ENCODE peak calls at places on chromosomes 2 and 18, in nine cellular contexts. One of them, this sample, is unnamed. For H3K79me2, the result is how much of the 10 kb centered on the place peaks cover.

GRCh38 chr2:205261631-205262030 is 420.7 kb upstream of the NRP2 start:
- DNase-seq in OCI-LY7: no peak
- DNase-seq in HCT116: no peak
- DNase-seq in SK-N-SH: no peak
- DNase-seq in PC-3: no peak
- DNase-seq in neural progenitor cell: no peak
- DNase-seq in hepatocyte: no peak
- DNase-seq in GM23338: no peak
- DNase-seq in MM.1S: no peak
- DNase-seq in this sample: no peak

GRCh38 chr2:125564471-125564870 is 1091.5 kb upstream of the GYPC start:
- DNase-seq in SK-N-SH: no peak
- DNase-seq in PC-3: no peak
- DNase-seq in HCT116: no peak
- DNase-seq in neural progenitor cell: no peak
- DNase-seq in GM23338: peak
- DNase-seq in hepatocyte: no peak
- DNase-seq in MM.1S: no peak
- DNase-seq in OCI-LY7: no peak
- DNase-seq in this sample: no peak

GRCh38 chr2:55585451-55586079 is 31.9 kb downstream of the PPP4R3B start:
- DNase-seq in neural progenitor cell: no peak
- DNase-seq in OCI-LY7: no peak
- DNase-seq in PC-3: peak
- DNase-seq in SK-N-SH: no peak
- DNase-seq in HCT116: no peak
- DNase-seq in GM23338: no peak
- DNase-seq in MM.1S: no peak
- DNase-seq in hepatocyte: no peak
- DNase-seq in this sample: peak

GRCh38 chr2:56107486-56107885 is 76.3 kb upstream of the CCDC85A start:
- DNase-seq in neural progenitor cell: no peak
- DNase-seq in SK-N-SH: no peak
- DNase-seq in HCT116: no peak
- DNase-seq in OCI-LY7: no peak
- DNase-seq in PC-3: no peak
- DNase-seq in GM23338: no peak
- DNase-seq in hepatocyte: no peak
- DNase-seq in MM.1S: no peak
- DNase-seq in this sample: no peak

GRCh38 chr2:38966006-38966405 is 76.3 kb downstream of the ARHGEF33 start:
- DNase-seq in SK-N-SH: no peak
- DNase-seq in hepatocyte: no peak
- DNase-seq in HCT116: no peak
- DNase-seq in OCI-LY7: no peak
- DNase-seq in PC-3: no peak
- DNase-seq in GM23338: no peak
- DNase-seq in MM.1S: no peak
- DNase-seq in neural progenitor cell: no peak
- DNase-seq in this sample: no peak

GRCh38 chr2:179837408-179837807 is 24.0 kb downstream of the ZNF385B start:
- DNase-seq in MM.1S: no peak
- DNase-seq in PC-3: peak
- DNase-seq in GM23338: no peak
- DNase-seq in neural progenitor cell: no peak
- DNase-seq in SK-N-SH: no peak
- DNase-seq in HCT116: no peak
- DNase-seq in OCI-LY7: no peak
- DNase-seq in hepatocyte: no peak
- DNase-seq in this sample: peak

GRCh38 chr18:13126966-13127598 is 91.5 kb upstream of the LDLRAD4 start:
- DNase-seq in hepatocyte: no peak
- DNase-seq in OCI-LY7: no peak
- DNase-seq in HCT116: no peak
- DNase-seq in neural progenitor cell: no peak
- DNase-seq in GM23338: no peak
- DNase-seq in SK-N-SH: no peak
- DNase-seq in MM.1S: no peak
- DNase-seq in PC-3: no peak
- DNase-seq in this sample: no peak

GRCh38 chr2:70767699-70768584 is at the start of gene ADD2:
- DNase-seq in HCT116: no peak
- DNase-seq in hepatocyte: peak
- DNase-seq in PC-3: peak
- DNase-seq in SK-N-SH: peak
- DNase-seq in MM.1S: peak
- DNase-seq in OCI-LY7: no peak
- DNase-seq in GM23338: peak
- DNase-seq in neural progenitor cell: peak
- DNase-seq in this sample: peak

GRCh38 chr2:209473930-209474419 is 50.1 kb downstream of the MAP2 start:
- DNase-seq in OCI-LY7: no peak
- DNase-seq in hepatocyte: peak
- DNase-seq in neural progenitor cell: no peak
- DNase-seq in GM23338: no peak
- DNase-seq in MM.1S: no peak
- DNase-seq in SK-N-SH: no peak
- DNase-seq in HCT116: peak
- DNase-seq in PC-3: peak
- DNase-seq in this sample: peak

DNA sequence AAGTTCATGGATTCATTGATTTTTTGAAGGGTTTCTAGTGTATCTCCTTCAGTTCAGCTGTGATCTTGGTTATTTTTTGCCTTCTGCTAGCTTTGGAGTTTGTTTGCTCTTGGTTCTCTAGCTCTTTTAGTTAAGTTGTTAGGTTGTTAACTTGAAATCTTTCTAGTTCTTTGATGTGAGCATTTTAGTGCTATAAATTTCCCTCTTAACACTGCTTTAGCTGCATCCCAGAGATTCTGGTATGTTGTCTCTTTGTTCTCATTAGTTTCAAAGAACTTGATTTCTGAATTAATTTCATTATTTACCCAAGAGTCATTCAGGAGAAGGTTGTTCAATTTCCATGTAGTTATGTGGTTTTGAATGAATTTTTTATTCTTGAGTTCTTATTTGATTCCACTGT is 210.6 kb downstream of the IRS1 start:
- DNase-seq in hepatocyte: no peak
- DNase-seq in MM.1S: no peak
- DNase-seq in GM23338: no peak
- DNase-seq in SK-N-SH: no peak
- DNase-seq in PC-3: no peak
- DNase-seq in OCI-LY7: no peak
- DNase-seq in neural progenitor cell: no peak
- DNase-seq in HCT116: no peak
- DNase-seq in this sample: no peak
- H3K79me2 ChIP-seq in hepatocyte: under half
- H3K79me2 ChIP-seq in MM.1S: under half
- H3K79me2 ChIP-seq in GM23338: under half
- H3K79me2 ChIP-seq in SK-N-SH: under half
- H3K79me2 ChIP-seq in PC-3: under half
- H3K79me2 ChIP-seq in OCI-LY7: under half
- H3K79me2 ChIP-seq in neural progenitor cell: under half
- H3K79me2 ChIP-seq in HCT116: under half
- H3K79me2 ChIP-seq in this sample: under half

GRCh38 chr18:80247403-80247916 is at the start of gene PARD6G:
- DNase-seq in GM23338: peak
- DNase-seq in HCT116: peak
- DNase-seq in MM.1S: peak
- DNase-seq in PC-3: peak
- DNase-seq in OCI-LY7: peak
- DNase-seq in SK-N-SH: peak
- DNase-seq in hepatocyte: peak
- DNase-seq in neural progenitor cell: peak
- DNase-seq in this sample: peak
- TF ChIP-seq EZH2phosphoT487 in GM23338: no peak
- TF ChIP-seq EZH2phosphoT487 in HCT116: no peak
- TF ChIP-seq EZH2phosphoT487 in MM.1S: no peak
- TF ChIP-seq EZH2phosphoT487 in PC-3: no peak
- TF ChIP-seq EZH2phosphoT487 in OCI-LY7: no peak
- TF ChIP-seq EZH2phosphoT487 in SK-N-SH: no peak
- TF ChIP-seq EZH2phosphoT487 in hepatocyte: no peak
- TF ChIP-seq EZH2phosphoT487 in neural progenitor cell: no peak
- TF ChIP-seq EZH2phosphoT487 in this sample: no peak

DNA sequence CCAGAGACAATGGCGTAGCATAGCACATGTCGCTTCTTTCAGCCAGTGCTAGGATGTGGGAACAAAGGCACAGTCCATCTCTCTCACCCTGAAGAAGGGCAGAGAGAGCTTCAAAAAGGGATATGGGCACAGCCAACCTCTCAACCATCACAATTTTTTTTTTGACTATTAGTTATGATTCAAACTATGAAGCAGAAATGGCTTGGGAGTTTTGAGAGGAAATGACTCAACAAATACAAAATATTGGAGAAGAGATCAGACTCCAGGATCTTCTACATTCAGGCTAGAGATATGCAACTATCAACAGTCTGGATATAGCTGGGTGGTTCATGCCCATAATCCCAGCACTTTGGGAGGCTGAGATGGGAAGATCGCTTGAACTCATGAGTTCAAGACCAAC is 109.1 kb downstream of the MCFD2 start:
- DNase-seq in GM23338: no peak
- DNase-seq in HCT116: no peak
- DNase-seq in hepatocyte: no peak
- DNase-seq in PC-3: peak
- DNase-seq in neural progenitor cell: no peak
- DNase-seq in OCI-LY7: no peak
- DNase-seq in SK-N-SH: peak
- DNase-seq in MM.1S: no peak
- DNase-seq in this sample: peak
- H3K79me2 ChIP-seq in GM23338: under half
- H3K79me2 ChIP-seq in HCT116: under half
- H3K79me2 ChIP-seq in hepatocyte: under half
- H3K79me2 ChIP-seq in PC-3: under half
- H3K79me2 ChIP-seq in neural progenitor cell: under half
- H3K79me2 ChIP-seq in OCI-LY7: under half
- H3K79me2 ChIP-seq in SK-N-SH: under half
- H3K79me2 ChIP-seq in MM.1S: under half
- H3K79me2 ChIP-seq in this sample: under half

GRCh38 chr18:51211552-51211951 is 14.1 kb upstream of the MEX3C start:
- DNase-seq in PC-3: peak
- DNase-seq in hepatocyte: no peak
- DNase-seq in HCT116: no peak
- DNase-seq in neural progenitor cell: no peak
- DNase-seq in GM23338: no peak
- DNase-seq in MM.1S: no peak
- DNase-seq in SK-N-SH: no peak
- DNase-seq in OCI-LY7: no peak
- DNase-seq in this sample: peak
- TF ChIP-seq EZH2phosphoT487 in PC-3: no peak
- TF ChIP-seq EZH2phosphoT487 in hepatocyte: no peak
- TF ChIP-seq EZH2phosphoT487 in HCT116: no peak
- TF ChIP-seq EZH2phosphoT487 in neural progenitor cell: no peak
- TF ChIP-seq EZH2phosphoT487 in GM23338: no peak
- TF ChIP-seq EZH2phosphoT487 in MM.1S: no peak
- TF ChIP-seq EZH2phosphoT487 in SK-N-SH: no peak
- TF ChIP-seq EZH2phosphoT487 in OCI-LY7: no peak
- TF ChIP-seq EZH2phosphoT487 in this sample: no peak

DNA sequence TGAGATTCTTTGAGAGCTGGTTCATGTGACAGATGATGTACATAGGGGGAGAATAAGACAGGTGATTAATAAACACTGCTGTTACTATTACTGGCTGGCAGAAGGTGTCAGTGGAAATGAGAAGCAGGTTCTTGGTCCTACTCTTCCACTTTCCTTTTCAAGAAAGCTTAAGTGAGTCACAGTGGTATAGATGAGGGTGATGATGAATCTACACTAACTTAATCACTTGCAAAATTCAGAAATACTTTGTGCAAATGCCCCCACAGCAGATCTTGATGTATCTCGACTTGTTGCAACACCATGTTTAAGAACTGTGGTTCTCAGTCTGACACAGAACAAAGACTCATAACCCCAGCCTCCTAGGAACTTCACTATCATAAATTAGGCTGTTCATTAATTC is 35.9 kb upstream of the MGAT5 start:
- DNase-seq in OCI-LY7: peak
- DNase-seq in SK-N-SH: no peak
- DNase-seq in PC-3: no peak
- DNase-seq in HCT116: no peak
- DNase-seq in MM.1S: no peak
- DNase-seq in hepatocyte: no peak
- DNase-seq in GM23338: no peak
- DNase-seq in neural progenitor cell: no peak
- DNase-seq in this sample: peak
- H3K79me2 ChIP-seq in OCI-LY7: half or more
- H3K79me2 ChIP-seq in SK-N-SH: under half
- H3K79me2 ChIP-seq in PC-3: under half
- H3K79me2 ChIP-seq in HCT116: under half
- H3K79me2 ChIP-seq in MM.1S: half or more
- H3K79me2 ChIP-seq in hepatocyte: half or more
- H3K79me2 ChIP-seq in GM23338: half or more
- H3K79me2 ChIP-seq in neural progenitor cell: under half
- H3K79me2 ChIP-seq in this sample: under half

DNA sequence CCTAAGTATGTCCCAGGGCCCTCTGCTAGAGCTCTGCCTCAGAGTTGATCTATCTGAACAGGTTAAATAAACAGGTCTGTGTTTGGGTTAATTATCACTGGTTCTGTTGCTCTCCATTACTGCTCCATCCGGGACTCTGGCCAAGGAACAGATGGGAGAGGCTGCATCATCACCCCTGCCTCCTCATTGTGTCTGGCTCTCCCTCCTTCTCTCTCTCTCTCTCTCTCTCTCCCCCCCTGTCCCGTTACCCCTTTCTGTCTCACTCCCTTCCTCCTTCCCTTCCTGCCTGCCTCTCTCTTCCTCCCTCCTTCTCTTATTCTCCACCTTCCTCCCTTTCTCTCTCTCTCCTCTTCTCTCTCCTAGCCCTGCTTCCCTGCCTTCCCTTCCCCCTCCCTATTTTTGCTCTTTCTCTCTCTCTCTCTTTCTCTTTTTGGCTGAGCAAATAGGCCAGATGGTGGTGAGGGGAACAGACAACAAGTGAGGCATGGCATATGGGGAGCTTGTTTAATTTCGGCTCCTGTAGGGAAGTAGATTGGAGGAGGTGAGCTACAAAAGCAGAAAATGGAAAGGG is 62.1 kb downstream of the SETBP1 start:
- DNase-seq in PC-3: no peak
- DNase-seq in hepatocyte: no peak
- DNase-seq in HCT116: no peak
- DNase-seq in OCI-LY7: no peak
- DNase-seq in neural progenitor cell: peak
- DNase-seq in GM23338: peak
- DNase-seq in SK-N-SH: peak
- DNase-seq in MM.1S: no peak
- DNase-seq in this sample: peak
- TF ChIP-seq EZH2phosphoT487 in PC-3: no peak
- TF ChIP-seq EZH2phosphoT487 in hepatocyte: no peak
- TF ChIP-seq EZH2phosphoT487 in HCT116: no peak
- TF ChIP-seq EZH2phosphoT487 in OCI-LY7: no peak
- TF ChIP-seq EZH2phosphoT487 in neural progenitor cell: no peak
- TF ChIP-seq EZH2phosphoT487 in GM23338: no peak
- TF ChIP-seq EZH2phosphoT487 in SK-N-SH: no peak
- TF ChIP-seq EZH2phosphoT487 in MM.1S: no peak
- TF ChIP-seq EZH2phosphoT487 in this sample: no peak

DNA sequence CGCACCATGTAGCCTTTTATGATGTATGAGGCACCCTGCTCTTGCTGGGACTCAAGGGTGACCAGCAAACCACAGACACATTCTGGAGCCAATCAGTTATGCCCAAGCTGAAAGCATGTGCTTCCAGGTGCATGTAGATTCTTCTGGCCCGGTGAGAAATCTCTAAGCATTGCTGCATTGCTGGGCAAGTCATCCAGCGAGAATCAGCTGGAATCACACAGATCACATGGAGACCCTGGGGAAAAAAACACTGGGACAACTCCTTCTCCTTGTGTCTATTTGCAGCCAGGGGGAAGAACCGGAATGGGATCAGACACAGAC is 119.7 kb upstream of the KLF7 start:
- DNase-seq in MM.1S: no peak
- DNase-seq in SK-N-SH: no peak
- DNase-seq in hepatocyte: no peak
- DNase-seq in OCI-LY7: no peak
- DNase-seq in neural progenitor cell: no peak
- DNase-seq in HCT116: no peak
- DNase-seq in GM23338: no peak
- DNase-seq in PC-3: no peak
- DNase-seq in this sample: no peak
- H3K79me2 ChIP-seq in MM.1S: under half
- H3K79me2 ChIP-seq in SK-N-SH: under half
- H3K79me2 ChIP-seq in hepatocyte: under half
- H3K79me2 ChIP-seq in OCI-LY7: under half
- H3K79me2 ChIP-seq in neural progenitor cell: under half
- H3K79me2 ChIP-seq in HCT116: under half
- H3K79me2 ChIP-seq in GM23338: under half
- H3K79me2 ChIP-seq in PC-3: under half
- H3K79me2 ChIP-seq in this sample: under half

This sample was measured in GM23248.